ENCODE peak calls at places on chromosomes 13 and 19, in eight cellular contexts. One of them, this sample, is unnamed.

GRCh38 chr19:40053491-40053890 is 2.5 kb downstream of the ZNF780B start:
- DNase-seq in fibroblast of lung: no peak
- DNase-seq in BJ: no peak
- DNase-seq in K562: no peak
- DNase-seq in upper lobe of right lung: no peak
- DNase-seq in lower leg skin: no peak
- DNase-seq in cardiac muscle cell: no peak
- DNase-seq in sigmoid colon: no peak
- DNase-seq in this sample: no peak

GRCh38 chr13:111213964-111214726 is 99.0 kb downstream of the ARHGEF7 start:
- DNase-seq in fibroblast of lung: no peak
- DNase-seq in sigmoid colon: no peak
- DNase-seq in cardiac muscle cell: no peak
- DNase-seq in upper lobe of right lung: no peak
- DNase-seq in K562: no peak
- DNase-seq in lower leg skin: no peak
- DNase-seq in BJ: no peak
- DNase-seq in this sample: no peak

GRCh38 chr19:4811328-4812131 is 20.0 kb downstream of the TICAM1 start:
- DNase-seq in fibroblast of lung: peak; percentile 37
- DNase-seq in sigmoid colon: peak; percentile 87
- DNase-seq in cardiac muscle cell: peak; percentile 77
- DNase-seq in upper lobe of right lung: peak; percentile 92
- DNase-seq in K562: peak; percentile 75
- DNase-seq in BJ: no peak
- DNase-seq in lower leg skin: peak; percentile 97
- DNase-seq in this sample: peak; percentile 94

GRCh38 chr13:51317262-51317661 is 22.2 kb upstream of the SERPINE3 start:
- DNase-seq in K562: no peak
- DNase-seq in upper lobe of right lung: no peak
- DNase-seq in fibroblast of lung: peak; percentile 72
- DNase-seq in BJ: no peak
- DNase-seq in sigmoid colon: no peak
- DNase-seq in lower leg skin: no peak
- DNase-seq in cardiac muscle cell: no peak
- DNase-seq in this sample: no peak

GRCh38 chr19:10553943-10554381 is 10.3 kb downstream of the ATG4D start:
- DNase-seq in cardiac muscle cell: no peak
- DNase-seq in K562: no peak
- DNase-seq in lower leg skin: no peak
- DNase-seq in upper lobe of right lung: no peak
- DNase-seq in BJ: no peak
- DNase-seq in fibroblast of lung: no peak
- DNase-seq in sigmoid colon: no peak
- DNase-seq in this sample: peak; percentile 86

GRCh38 chr13:102569488-102569887 is 27.3 kb upstream of the TPP2 start:
- DNase-seq in upper lobe of right lung: no peak
- DNase-seq in fibroblast of lung: peak; percentile 65
- DNase-seq in BJ: peak; percentile 50
- DNase-seq in lower leg skin: no peak
- DNase-seq in cardiac muscle cell: peak; percentile 48
- DNase-seq in sigmoid colon: no peak
- DNase-seq in K562: no peak
- DNase-seq in this sample: no peak

GRCh38 chr13:67238277-67238859 is 8.2 kb upstream of the PCDH9 start:
- DNase-seq in K562: peak; percentile 9
- DNase-seq in sigmoid colon: no peak
- DNase-seq in cardiac muscle cell: peak; percentile 55
- DNase-seq in lower leg skin: no peak
- DNase-seq in BJ: no peak
- DNase-seq in upper lobe of right lung: no peak
- DNase-seq in fibroblast of lung: peak; percentile 16
- DNase-seq in this sample: no peak

GRCh38 chr13:112107289-112107688 is 40.3 kb downstream of the SOX1 start:
- DNase-seq in K562: no peak
- DNase-seq in BJ: no peak
- DNase-seq in cardiac muscle cell: no peak
- DNase-seq in fibroblast of lung: no peak
- DNase-seq in upper lobe of right lung: no peak
- DNase-seq in sigmoid colon: no peak
- DNase-seq in lower leg skin: no peak
- DNase-seq in this sample: no peak

GRCh38 chr13:20814224-20814910 is 40.6 kb upstream of the EEF1AKMT1 start:
- DNase-seq in BJ: peak; percentile 74
- DNase-seq in cardiac muscle cell: peak; percentile 95
- DNase-seq in lower leg skin: peak; percentile 97
- DNase-seq in sigmoid colon: peak; percentile 93
- DNase-seq in K562: no peak
- DNase-seq in fibroblast of lung: peak; percentile 95
- DNase-seq in upper lobe of right lung: peak; percentile 87
- DNase-seq in this sample: no peak

GRCh38 chr13:99320693-99321481 is 13.7 kb upstream of the GPR183 start:
- DNase-seq in cardiac muscle cell: peak; percentile 86
- DNase-seq in K562: no peak
- DNase-seq in lower leg skin: no peak
- DNase-seq in BJ: peak; percentile 53
- DNase-seq in sigmoid colon: no peak
- DNase-seq in upper lobe of right lung: no peak
- DNase-seq in fibroblast of lung: peak; percentile 84
- DNase-seq in this sample: peak; percentile 47

GRCh38 chr13:98405690-98406344 is 171.1 kb downstream of the STK24 start:
- DNase-seq in lower leg skin: peak; percentile 63
- DNase-seq in sigmoid colon: no peak
- DNase-seq in fibroblast of lung: no peak
- DNase-seq in cardiac muscle cell: no peak
- DNase-seq in BJ: no peak
- DNase-seq in K562: no peak
- DNase-seq in upper lobe of right lung: no peak
- DNase-seq in this sample: no peak

GRCh38 chr19:5692785-5693194 is 2.7 kb downstream of the RPL36 start:
- DNase-seq in cardiac muscle cell: no peak
- DNase-seq in K562: no peak
- DNase-seq in fibroblast of lung: no peak
- DNase-seq in sigmoid colon: no peak
- DNase-seq in lower leg skin: no peak
- DNase-seq in BJ: no peak
- DNase-seq in upper lobe of right lung: peak; percentile 54
- DNase-seq in this sample: no peak

GRCh38 chr13:66665991-66666390 is 564.1 kb downstream of the PCDH9 start:
- DNase-seq in cardiac muscle cell: peak; percentile 68
- DNase-seq in fibroblast of lung: peak; percentile 94
- DNase-seq in K562: no peak
- DNase-seq in upper lobe of right lung: peak; percentile 38
- DNase-seq in sigmoid colon: no peak
- DNase-seq in BJ: peak; percentile 24
- DNase-seq in lower leg skin: no peak
- DNase-seq in this sample: no peak

GRCh38 chr19:3062165-3063105 is at the start of gene TLE5:
- DNase-seq in sigmoid colon: peak; percentile 84
- DNase-seq in K562: peak; percentile 85
- DNase-seq in upper lobe of right lung: peak; percentile 88
- DNase-seq in lower leg skin: peak; percentile 89
- DNase-seq in cardiac muscle cell: peak; percentile 67
- DNase-seq in BJ: no peak
- DNase-seq in fibroblast of lung: no peak
- DNase-seq in this sample: peak; percentile 72

GRCh38 chr19:4284176-4284958 is 5.3 kb downstream of the SHD start:
- DNase-seq in sigmoid colon: no peak
- DNase-seq in upper lobe of right lung: no peak
- DNase-seq in cardiac muscle cell: no peak
- DNase-seq in fibroblast of lung: no peak
- DNase-seq in K562: peak; percentile 97
- DNase-seq in BJ: no peak
- DNase-seq in lower leg skin: no peak
- DNase-seq in this sample: no peak

GRCh38 chr13:43428545-43429287 is 358.1 kb downstream of the ENOX1 start:
- DNase-seq in cardiac muscle cell: no peak
- DNase-seq in BJ: no peak
- DNase-seq in upper lobe of right lung: no peak
- DNase-seq in fibroblast of lung: no peak
- DNase-seq in sigmoid colon: no peak
- DNase-seq in K562: no peak
- DNase-seq in lower leg skin: no peak
- DNase-seq in this sample: no peak

GRCh38 chr13:111259058-111259457 is 61.4 kb upstream of the TEX29 start:
- DNase-seq in cardiac muscle cell: no peak
- DNase-seq in upper lobe of right lung: no peak
- DNase-seq in fibroblast of lung: no peak
- DNase-seq in lower leg skin: no peak
- DNase-seq in sigmoid colon: no peak
- DNase-seq in BJ: no peak
- DNase-seq in K562: no peak
- DNase-seq in this sample: no peak

GRCh38 chr19:3285647-3286176 is 61.3 kb downstream of the CELF5 start:
- DNase-seq in K562: no peak
- DNase-seq in cardiac muscle cell: peak; percentile 27
- DNase-seq in sigmoid colon: no peak
- DNase-seq in BJ: no peak
- DNase-seq in fibroblast of lung: peak; percentile 5
- DNase-seq in upper lobe of right lung: peak; percentile 79
- DNase-seq in lower leg skin: no peak
- DNase-seq in this sample: peak; percentile 40

GRCh38 chr13:109088101-109088500 is 458.7 kb downstream of the MYO16 start:
- DNase-seq in fibroblast of lung: no peak
- DNase-seq in BJ: no peak
- DNase-seq in cardiac muscle cell: no peak
- DNase-seq in sigmoid colon: no peak
- DNase-seq in lower leg skin: no peak
- DNase-seq in K562: no peak
- DNase-seq in upper lobe of right lung: no peak
- DNase-seq in this sample: no peak

GRCh38 chr19:36686365-36687213 is 823 bp upstream of the ZNF567 start:
- DNase-seq in fibroblast of lung: no peak
- DNase-seq in lower leg skin: no peak
- DNase-seq in BJ: no peak
- DNase-seq in upper lobe of right lung: no peak
- DNase-seq in cardiac muscle cell: peak; percentile 9
- DNase-seq in sigmoid colon: no peak
- DNase-seq in K562: peak; percentile 9
- DNase-seq in this sample: no peak

GRCh38 chr13:26941345-26942174 is 181.0 kb upstream of the GPR12 start:
- DNase-seq in BJ: peak; percentile 16
- DNase-seq in fibroblast of lung: peak; percentile 85
- DNase-seq in sigmoid colon: no peak
- DNase-seq in K562: no peak
- DNase-seq in lower leg skin: peak; percentile 32
- DNase-seq in upper lobe of right lung: no peak
- DNase-seq in cardiac muscle cell: peak; percentile 66
- DNase-seq in this sample: no peak

GRCh38 chr13:20980420-20980819 is 77.9 kb upstream of the XPO4 start:
- DNase-seq in sigmoid colon: no peak
- DNase-seq in fibroblast of lung: no peak
- DNase-seq in upper lobe of right lung: no peak
- DNase-seq in K562: no peak
- DNase-seq in BJ: no peak
- DNase-seq in cardiac muscle cell: no peak
- DNase-seq in lower leg skin: no peak
- DNase-seq in this sample: no peak

GRCh38 chr19:1017115-1017905 is 3.6 kb downstream of the TMEM259 start:
- DNase-seq in cardiac muscle cell: no peak
- DNase-seq in K562: peak; percentile 77
- DNase-seq in lower leg skin: no peak
- DNase-seq in sigmoid colon: no peak
- DNase-seq in upper lobe of right lung: no peak
- DNase-seq in fibroblast of lung: no peak
- DNase-seq in BJ: no peak
- DNase-seq in this sample: no peak
- H3K4me3 ChIP-seq in cardiac muscle cell: no peak overlapping the region
- H3K4me3 ChIP-seq in K562: peak overlapping the region; percentile 28
- H3K4me3 ChIP-seq in lower leg skin: no peak overlapping the region
- H3K4me3 ChIP-seq in sigmoid colon: no peak overlapping the region
- H3K4me3 ChIP-seq in upper lobe of right lung: no peak overlapping the region
- H3K4me3 ChIP-seq in fibroblast of lung: no peak overlapping the region
- H3K4me3 ChIP-seq in BJ: no peak overlapping the region
- H3K4me3 ChIP-seq in this sample: no peak overlapping the region

GRCh38 chr13:22468055-22468454 is 712.7 kb upstream of the SGCG start:
- DNase-seq in cardiac muscle cell: no peak
- DNase-seq in K562: no peak
- DNase-seq in BJ: no peak
- DNase-seq in fibroblast of lung: no peak
- DNase-seq in lower leg skin: no peak
- DNase-seq in sigmoid colon: no peak
- DNase-seq in upper lobe of right lung: no peak
- DNase-seq in this sample: no peak

GRCh38 chr13:22469421-22469820 is 711.4 kb upstream of the SGCG start:
- DNase-seq in BJ: no peak
- DNase-seq in upper lobe of right lung: no peak
- DNase-seq in fibroblast of lung: no peak
- DNase-seq in cardiac muscle cell: no peak
- DNase-seq in K562: no peak
- DNase-seq in lower leg skin: no peak
- DNase-seq in sigmoid colon: no peak
- DNase-seq in this sample: no peak
- H3K4me3 ChIP-seq in BJ: no peak overlapping the region
- H3K4me3 ChIP-seq in upper lobe of right lung: no peak overlapping the region
- H3K4me3 ChIP-seq in fibroblast of lung: no peak overlapping the region
- H3K4me3 ChIP-seq in cardiac muscle cell: no peak overlapping the region
- H3K4me3 ChIP-seq in K562: no peak overlapping the region
- H3K4me3 ChIP-seq in lower leg skin: no peak overlapping the region
- H3K4me3 ChIP-seq in sigmoid colon: no peak overlapping the region
- H3K4me3 ChIP-seq in this sample: no peak overlapping the region

GRCh38 chr19:46546194-46546896 is 50.7 kb upstream of the PNMA8B start:
- DNase-seq in cardiac muscle cell: no peak
- DNase-seq in sigmoid colon: no peak
- DNase-seq in upper lobe of right lung: peak; percentile 73
- DNase-seq in fibroblast of lung: peak; percentile 49
- DNase-seq in lower leg skin: peak; percentile 43
- DNase-seq in K562: peak; percentile 66
- DNase-seq in BJ: no peak
- DNase-seq in this sample: no peak
- H3K4me3 ChIP-seq in cardiac muscle cell: no peak overlapping the region
- H3K4me3 ChIP-seq in sigmoid colon: no peak overlapping the region
- H3K4me3 ChIP-seq in upper lobe of right lung: peak overlapping the region; percentile 16
- H3K4me3 ChIP-seq in fibroblast of lung: no peak overlapping the region
- H3K4me3 ChIP-seq in lower leg skin: no peak overlapping the region
- H3K4me3 ChIP-seq in K562: peak overlapping the region; percentile 2
- H3K4me3 ChIP-seq in BJ: no peak overlapping the region
- H3K4me3 ChIP-seq in this sample: no peak overlapping the region

DNA sequence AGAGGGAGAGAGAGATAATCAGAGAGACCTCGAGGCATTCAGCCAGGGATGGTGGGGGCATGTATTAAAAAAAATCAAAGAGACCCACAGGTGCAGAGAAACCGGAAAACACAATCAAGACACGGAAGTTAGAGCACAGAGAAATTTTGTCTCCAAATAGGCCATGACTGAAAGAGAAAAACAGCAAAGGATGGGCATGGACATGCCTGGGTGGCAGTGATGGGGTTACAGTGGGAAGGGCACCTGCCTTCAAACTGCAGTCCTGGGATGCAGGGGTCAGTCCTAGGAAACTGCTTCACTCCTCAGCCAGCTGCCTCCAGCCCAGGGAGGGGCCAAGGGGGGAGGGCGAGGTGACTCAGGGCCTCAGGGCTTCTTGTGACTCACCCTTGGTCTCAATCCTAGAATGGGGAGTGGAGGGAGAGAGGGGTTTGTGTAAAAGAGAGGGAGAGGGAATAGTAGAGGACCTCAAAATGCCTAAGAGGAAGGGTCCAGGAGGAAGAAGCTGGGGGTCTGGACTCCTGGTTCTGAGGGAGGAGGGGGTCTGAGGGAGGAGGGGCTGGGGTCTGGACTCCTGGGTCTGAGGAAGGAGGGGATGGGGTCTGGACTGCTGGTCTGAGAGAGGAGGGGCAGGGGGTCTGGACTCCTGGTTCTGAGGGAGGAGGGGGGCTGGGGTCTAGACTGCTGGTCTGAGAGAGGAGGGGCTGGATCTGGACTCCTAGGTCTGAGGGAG is 3.6 kb upstream of the KCNN4 start:
- DNase-seq in fibroblast of lung: peak; percentile 87
- DNase-seq in BJ: no peak
- DNase-seq in cardiac muscle cell: peak; percentile 72
- DNase-seq in K562: peak; percentile 87
- DNase-seq in lower leg skin: no peak
- DNase-seq in upper lobe of right lung: no peak
- DNase-seq in sigmoid colon: no peak
- DNase-seq in this sample: peak; percentile 70
- H3K4me3 ChIP-seq in fibroblast of lung: no peak overlapping the region
- H3K4me3 ChIP-seq in BJ: no peak overlapping the region
- H3K4me3 ChIP-seq in cardiac muscle cell: no peak overlapping the region
- H3K4me3 ChIP-seq in K562: peak overlapping the region; percentile 4
- H3K4me3 ChIP-seq in lower leg skin: no peak overlapping the region
- H3K4me3 ChIP-seq in upper lobe of right lung: no peak overlapping the region
- H3K4me3 ChIP-seq in sigmoid colon: no peak overlapping the region
- H3K4me3 ChIP-seq in this sample: no peak overlapping the region